ENCODE peak calls at places on chromosomes 3 and 15, in nine cellular contexts. Q is pancreas, B is breast epithelium, A is OCI-LY7, T is transverse colon, F is psoas muscle, N is HCT116, R is adrenal gland, Y is ovary. L is an unnamed sample.

GRCh38 chr15:42457445-42458442 is 33.2 kb downstream of the ZNF106 start:
- DNase-seq in R (peak; percentile 79), A (peak; percentile 87), N (no peak), F (peak; percentile 65), B (no peak), Q (no peak), Y (peak; percentile 76), T (peak; percentile 53), L (no peak)

GRCh38 chr3:185328324-185329004 is 34.5 kb upstream of the MAP3K13 start:
- DNase-seq in B (no peak), Y (no peak), R (peak; percentile 61), A (no peak), F (no peak), Q (peak; percentile 43), T (peak; percentile 84), N (no peak), L (no peak)

GRCh38 chr3:50264389-50264963 is 4.5 kb upstream of the SEMA3B start:
- DNase-seq in A (no peak), B (no peak), F (peak; percentile 74), T (peak; percentile 64), Y (peak; percentile 94), R (peak; percentile 90), Q (peak; percentile 82), N (peak; percentile 76), L (no peak)

GRCh38 chr3:66233033-66233432 is 12.2 kb downstream of the SLC25A26 start:
- DNase-seq in R (no peak), F (no peak), Q (no peak), A (no peak), N (no peak), Y (no peak), B (no peak), T (no peak), L (no peak)

GRCh38 chr15:91630090-91630489 is 223.4 kb upstream of the SLCO3A1 start:
- DNase-seq in T (no peak), B (no peak), Q (no peak), F (no peak), Y (no peak), R (no peak), N (no peak), A (no peak), L (no peak)

GRCh38 chr3:129039271-129040038 is 21.1 kb upstream of the GP9 start:
- DNase-seq in R (peak; percentile 45), Q (no peak), T (peak; percentile 60), F (no peak), B (no peak), N (no peak), A (no peak), Y (peak; percentile 40), L (no peak)

GRCh38 chr15:81329446-81329845 is 5.5 kb upstream of the STARD5 start:
- DNase-seq in Y (no peak), B (no peak), Q (no peak), A (no peak), T (no peak), F (no peak), N (no peak), R (no peak), L (no peak)

GRCh38 chr15:77045985-77046384 is 24.9 kb downstream of the TSPAN3 start:
- DNase-seq in A (no peak), Q (no peak), Y (no peak), N (no peak), R (no peak), F (no peak), T (no peak), B (no peak), L (no peak)

GRCh38 chr3:9700536-9700935 is 3.1 kb upstream of the CPNE9 start:
- DNase-seq in B (no peak), T (no peak), F (no peak), Q (no peak), R (no peak), A (no peak), N (no peak), Y (no peak), L (no peak)

GRCh38 chr3:152281032-152281713 is 12.4 kb downstream of the MBNL1 start:
- DNase-seq in B (no peak), Y (no peak), A (no peak), F (no peak), N (no peak), Q (no peak), R (no peak), T (no peak), L (no peak)

GRCh38 chr3:106635271-106635670 is 742.0 kb upstream of the CCDC54 start:
- DNase-seq in T (no peak), N (no peak), R (no peak), Q (no peak), B (no peak), Y (no peak), F (no peak), A (no peak), L (no peak)

GRCh38 chr3:101675709-101676218 is 1.2 kb downstream of the ZBTB11 start:
- DNase-seq in N (no peak), F (peak; percentile 42), A (peak; percentile 19), R (peak; percentile 59), T (peak; percentile 30), Q (no peak), Y (peak; percentile 78), B (no peak), L (no peak)

GRCh38 chr3:66675383-66675782 is 174.6 kb upstream of the LRIG1 start:
- DNase-seq in T (no peak), A (no peak), F (no peak), Q (no peak), R (no peak), B (no peak), N (no peak), Y (no peak), L (no peak)

GRCh38 chr3:189937302-189938255 is 183.1 kb downstream of the P3H2 start:
- DNase-seq in Q (no peak), N (peak; percentile 99), F (no peak), Y (no peak), A (no peak), R (no peak), B (no peak), T (no peak), L (no peak)

GRCh38 chr15:74584779-74585178 is 30.9 kb upstream of the CLK3 start:
- DNase-seq in F (no peak), Q (no peak), T (no peak), Y (no peak), A (no peak), R (no peak), B (no peak), N (no peak), L (no peak)

GRCh38 chr3:48930590-48930989 is 11.9 kb downstream of the ARIH2 start:
- DNase-seq in N (no peak), A (no peak), R (no peak), T (no peak), Q (no peak), Y (no peak), F (no peak), B (no peak), L (no peak)

GRCh38 chr3:171162986-171163723 is 136.6 kb upstream of the SLC2A2 start:
- DNase-seq in A (peak; percentile 35), Y (no peak), T (no peak), R (no peak), F (no peak), Q (no peak), N (no peak), B (no peak), L (no peak)
- TF ChIP-seq CTCF in A (peak; percentile 84), Y (no peak), T (peak; percentile 54), R (no peak), F (peak; percentile 49), Q (no peak), N (peak; percentile 51), B (no peak), L (peak; percentile 77)

GRCh38 chr3:110577856-110578255 is 493.8 kb upstream of the NECTIN3 start:
- DNase-seq in B (no peak), A (no peak), T (no peak), R (no peak), Y (no peak), Q (no peak), F (no peak), N (no peak), L (no peak)
- H3K27ac ChIP-seq in B (no peak overlapping the region), A (no peak overlapping the region), T (no peak overlapping the region), R (no peak overlapping the region), Y (no peak overlapping the region), Q (no peak overlapping the region), F (no peak overlapping the region), N (peak overlapping the region; percentile 90), L (no peak overlapping the region)

DNA sequence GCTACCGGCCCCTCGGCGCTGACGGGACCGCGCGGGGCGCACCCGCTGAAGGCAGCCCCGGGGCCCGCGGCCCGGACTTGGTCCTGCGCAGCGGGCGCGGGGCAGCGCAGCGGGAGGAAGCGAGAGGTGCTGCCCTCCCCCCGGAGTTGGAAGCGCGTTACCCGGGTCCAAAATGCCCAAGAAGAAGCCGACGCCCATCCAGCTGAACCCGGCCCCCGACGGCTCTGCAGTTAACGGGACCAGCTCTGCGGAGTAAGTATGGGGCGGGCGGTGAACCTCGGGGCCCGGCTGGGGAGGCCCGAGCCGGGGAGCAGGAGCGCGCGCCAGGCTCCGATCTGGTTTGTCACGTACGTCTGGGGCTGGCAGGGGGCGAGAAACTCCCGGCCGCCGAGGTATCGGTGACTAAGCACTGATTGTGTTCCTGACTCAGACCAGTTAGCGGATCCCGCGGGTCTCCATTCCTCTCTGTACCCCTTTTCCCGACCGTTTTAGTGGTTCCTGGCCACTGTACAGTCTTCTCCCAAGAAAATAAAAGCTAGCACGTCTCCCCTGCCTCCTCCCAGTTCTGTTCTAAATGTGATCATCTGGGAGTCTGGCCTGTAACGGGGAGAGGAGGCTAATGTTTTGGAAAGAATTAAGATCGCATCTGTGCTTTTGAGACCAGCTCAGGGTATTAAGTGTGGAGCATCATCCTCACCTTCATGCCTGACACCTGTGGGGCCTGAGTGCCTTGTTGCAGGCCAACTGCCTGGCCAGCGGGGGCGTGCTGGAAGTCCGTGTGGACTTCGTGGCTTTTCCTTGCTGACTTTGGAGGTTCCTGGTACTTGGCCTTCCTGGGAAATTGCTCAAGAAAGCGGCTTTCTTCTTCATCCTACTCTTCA is 704 bp downstream of the MAP2K1 start:
- DNase-seq in A (peak; percentile 67), N (no peak), F (peak; percentile 75), R (peak; percentile 85), T (peak; percentile 66), Y (peak; percentile 74), B (peak; percentile 60), Q (peak; percentile 85), L (peak; percentile 64)
- TF ChIP-seq CTCF in A (peak; percentile 78), N (peak; percentile 43), F (peak; percentile 24), R (peak; percentile 13), T (no peak), Y (no peak), B (no peak), Q (no peak), L (no peak)

GRCh38 chr15:98735304-98735703 is 87.0 kb downstream of the IGF1R start:
- DNase-seq in Q (no peak), N (no peak), R (no peak), F (no peak), Y (no peak), T (no peak), B (no peak), A (no peak), L (no peak)

GRCh38 chr15:98733098-98733497 is 84.8 kb downstream of the IGF1R start:
- DNase-seq in Y (no peak), R (no peak), B (no peak), T (no peak), F (no peak), Q (no peak), A (no peak), N (no peak), L (no peak)

GRCh38 chr15:98737122-98737521 is 88.8 kb downstream of the IGF1R start:
- DNase-seq in F (no peak), B (no peak), Q (no peak), N (no peak), Y (no peak), R (no peak), A (no peak), T (no peak), L (no peak)

GRCh38 chr15:98735895-98736617 is 87.7 kb downstream of the IGF1R start:
- DNase-seq in N (no peak), A (no peak), B (no peak), R (no peak), T (no peak), F (no peak), Q (no peak), Y (no peak), L (no peak)

GRCh38 chr15:98734472-98735284 is 86.3 kb downstream of the IGF1R start:
- DNase-seq in R (no peak), Q (no peak), B (no peak), Y (no peak), F (no peak), T (no peak), A (no peak), N (no peak), L (no peak)
- H3K27ac ChIP-seq in R (peak overlapping the region; percentile 0), Q (peak overlapping the region; percentile 1), B (peak overlapping the region; percentile 63), Y (no peak overlapping the region), F (no peak overlapping the region), T (no peak overlapping the region), A (no peak overlapping the region), N (no peak overlapping the region), L (no peak overlapping the region)

L was measured in CD4-positive, alpha-beta T cell.